ENCODE peak calls at places on chromosomes 1 and 21, in four cellular contexts. A, H, B and K are unnamed samples.

GRCh38 chr1:67723620-67724019 is 38.6 kb downstream of the GADD45A start:
- DNase-seq in H (no peak), A (peak; percentile 73), B (no peak), K (no peak)

GRCh38 chr1:210647406-210648333 is 319.0 kb downstream of the HHAT start:
- DNase-seq in B (no peak), H (no peak), A (peak; percentile 68), K (no peak)

GRCh38 chr1:194295690-194296089 is 1109.3 kb upstream of the B3GALT2 start:
- DNase-seq in A (peak; percentile 44), H (no peak), B (peak; percentile 35), K (peak; percentile 75)

GRCh38 chr1:228174482-228175315 is 9.1 kb downstream of the IBA57 start:
- DNase-seq in B (no peak), H (peak; percentile 86), A (no peak), K (peak; percentile 63)

GRCh38 chr1:21596179-21596578 is 73.0 kb downstream of the RAP1GAP start:
- DNase-seq in H (no peak), A (no peak), B (no peak), K (no peak)

GRCh38 chr1:15684042-15684461 is at the start of gene PLEKHM2:
- DNase-seq in H (no peak), A (peak; percentile 35), B (peak; percentile 32), K (no peak)

GRCh38 chr1:185074307-185074706 is 28.9 kb downstream of the RNF2 start:
- DNase-seq in H (no peak), B (no peak), A (peak; percentile 49), K (peak; percentile 68)

GRCh38 chr1:3562712-3563111 is 48.6 kb downstream of the MEGF6 start:
- DNase-seq in A (no peak), H (no peak), B (no peak), K (no peak)

GRCh38 chr21:45988366-45989347 is 7.1 kb downstream of the COL6A1 start:
- DNase-seq in B (no peak), A (no peak), H (no peak), K (no peak)

GRCh38 chr21:30408782-30409494 is 13.1 kb downstream of the KRTAP13-1 start:
- DNase-seq in A (no peak), B (peak; percentile 3), H (peak; percentile 98), K (peak; percentile 99)

GRCh38 chr1:15948600-15949452 is 27.1 kb downstream of the ZBTB17 start:
- DNase-seq in H (no peak), B (no peak), A (peak; percentile 95), K (peak; percentile 58)

GRCh38 chr1:230713915-230714764 is at the start of gene AGT:
- DNase-seq in A (peak; percentile 92), H (no peak), B (no peak), K (no peak)

GRCh38 chr1:59292557-59292956 is 4.3 kb upstream of the FGGY start:
- DNase-seq in B (no peak), A (peak; percentile 80), H (no peak), K (peak; percentile 18)

GRCh38 chr21:46121286-46122221 is 23.6 kb downstream of the COL6A2 start:
- DNase-seq in B (no peak), A (no peak), H (peak; percentile 15), K (no peak)

GRCh38 chr21:42276076-42276475 is 39.1 kb downstream of the TFF3 start:
- DNase-seq in H (no peak), B (no peak), A (no peak), K (no peak)

GRCh38 chr1:215156232-215156631 is 73.7 kb downstream of the KCNK2 start:
- DNase-seq in A (peak; percentile 50), H (no peak), B (no peak), K (no peak)

GRCh38 chr21:36344931-36345330 is 24.9 kb downstream of the MORC3 start:
- DNase-seq in H (no peak), B (no peak), A (no peak), K (no peak)

GRCh38 chr1:158323866-158324265 is 7.5 kb downstream of the CD1B start:
- DNase-seq in B (no peak), A (no peak), H (no peak), K (no peak)
- H3K18ac ChIP-seq in B (no peak overlapping the region), A (no peak overlapping the region), H (no peak overlapping the region), K (no peak overlapping the region)

DNA sequence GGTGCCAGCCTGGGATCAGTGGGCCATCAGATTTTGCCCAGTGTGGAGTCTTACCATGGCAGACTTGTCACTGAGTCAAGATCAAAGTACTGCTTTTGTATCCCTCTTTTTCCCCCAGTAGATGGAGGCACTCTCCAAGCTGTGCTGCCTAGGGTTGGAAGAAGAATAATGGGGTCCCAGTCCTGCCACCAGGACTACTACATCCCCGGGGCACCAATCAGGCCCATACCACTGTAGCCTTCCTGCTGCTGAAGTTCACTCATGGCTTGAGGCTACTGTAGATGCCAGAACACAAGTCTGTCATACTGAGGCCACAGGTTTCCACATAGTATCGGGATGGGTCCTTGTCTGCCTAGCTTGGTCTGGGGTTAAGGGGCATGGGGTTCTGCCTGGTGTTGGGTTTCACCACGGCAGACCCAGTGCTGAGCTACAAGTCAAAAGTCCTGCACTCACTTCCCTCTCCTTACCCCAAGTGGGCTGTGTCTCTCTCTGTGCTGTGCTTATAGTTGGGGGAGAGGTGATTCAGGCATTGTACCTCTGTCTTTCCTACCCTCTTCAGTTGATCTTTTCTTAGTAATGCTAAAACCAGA is 53.4 kb downstream of the PKN2 start:
- DNase-seq in A (no peak), H (peak; percentile 32), B (no peak), K (peak; percentile 41)
- H3K18ac ChIP-seq in A (no peak overlapping the region), H (no peak overlapping the region), B (no peak overlapping the region), K (no peak overlapping the region)

GRCh38 chr21:44301961-44302406 is 2.1 kb downstream of the PFKL start:
- DNase-seq in B (no peak), A (no peak), H (no peak), K (no peak)

GRCh38 chr21:44304846-44305245 is 5.0 kb downstream of the PFKL start:
- DNase-seq in A (peak; percentile 23), B (peak; percentile 42), H (peak; percentile 59), K (peak; percentile 55)

GRCh38 chr21:44303490-44303981 is 3.7 kb downstream of the PFKL start:
- DNase-seq in A (no peak), H (no peak), B (no peak), K (no peak)

GRCh38 chr21:44305691-44306090 is 5.8 kb downstream of the PFKL start:
- DNase-seq in B (no peak), A (no peak), H (no peak), K (no peak)

DNA sequence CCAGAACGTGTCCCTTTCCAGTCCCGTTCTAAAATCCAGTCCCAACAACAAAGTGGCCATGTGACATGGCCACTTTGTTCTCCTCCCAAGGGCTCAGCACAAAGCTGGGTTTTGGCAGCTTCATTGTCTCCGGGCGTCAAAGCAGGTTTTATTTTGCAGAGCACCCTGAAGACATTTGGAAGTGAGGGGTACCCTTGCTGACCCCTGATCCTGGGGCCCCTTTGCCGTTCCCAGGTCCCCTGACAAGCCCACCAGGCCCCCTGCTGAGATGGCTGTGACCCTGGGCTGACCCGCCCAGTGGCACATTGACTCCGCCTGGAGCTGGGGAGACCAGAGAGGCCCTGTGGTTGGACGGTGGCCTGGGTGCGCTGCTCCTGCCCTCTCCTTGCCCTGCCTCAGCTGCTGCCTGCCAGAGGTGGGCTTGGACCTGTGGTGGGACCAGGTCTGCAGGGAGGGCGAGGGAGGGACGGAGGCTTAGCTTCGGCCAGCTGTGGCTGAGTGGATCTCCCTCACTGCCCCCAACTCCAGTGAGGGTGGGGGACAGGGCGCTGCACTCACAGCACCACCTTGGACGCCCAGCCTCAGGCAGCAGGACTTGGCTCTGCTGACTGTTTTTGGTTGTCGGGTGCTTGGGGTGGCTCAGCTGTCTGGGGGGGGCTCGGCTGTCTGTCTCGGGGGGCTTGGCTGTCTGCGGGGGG is 4.3 kb downstream of the PFKL start:
- DNase-seq in A (no peak), B (no peak), H (no peak), K (no peak)
- H3K18ac ChIP-seq in A (no peak overlapping the region), B (peak overlapping the region; percentile 93), H (no peak overlapping the region), K (no peak overlapping the region)

GRCh38 chr1:26155370-26156284 is 3.3 kb upstream of the FAM110D start:
- DNase-seq in B (no peak), H (no peak), A (no peak), K (no peak)

GRCh38 chr1:26156285-26157038 is 2.4 kb upstream of the FAM110D start:
- DNase-seq in H (peak; percentile 73), A (no peak), B (no peak), K (peak; percentile 89)

GRCh38 chr1:26160527-26161407 is 1.9 kb downstream of the FAM110D start:
- DNase-seq in H (no peak), B (no peak), A (no peak), K (no peak)

GRCh38 chr1:26159113-26160039 is 497 bp downstream of the FAM110D start:
- DNase-seq in A (no peak), B (no peak), H (no peak), K (no peak)

GRCh38 chr1:26158271-26159112 is at the start of gene FAM110D:
- DNase-seq in H (no peak), B (no peak), A (no peak), K (peak; percentile 65)
- H3K18ac ChIP-seq in H (no peak within 1 kb of the TSS), B (peak within 1 kb of the TSS; percentile 73), A (no peak within 1 kb of the TSS), K (peak within 1 kb of the TSS; percentile 76)